ENCODE peak calls at places on chromosomes 1 and 21, in six cellular contexts. D, O, M, E, H and Y are unnamed samples.
A peak's percentile ranks its signal among the peaks of the same experiment; 100 is the strongest.

GRCh38 chr21:44820851-44821250 is 3.0 kb upstream of the SUMO3 start:
- DNase-seq in D (no peak), O (peak; percentile 28), M (peak; percentile 38), E (no peak), H (no peak), Y (no peak)

GRCh38 chr1:205568135-205568468 is 63.6 kb downstream of the CDK18 start:
- DNase-seq in D (no peak), O (no peak), M (no peak), E (no peak), H (no peak), Y (no peak)

GRCh38 chr1:219927956-219928790 is at the start of gene SLC30A10:
- DNase-seq in D (peak; percentile 19), O (peak; percentile 8), M (peak; percentile 1), E (no peak), H (no peak), Y (no peak)

GRCh38 chr1:150516050-150516591 is 569 bp downstream of the FALEC start:
- DNase-seq in D (no peak), O (peak; percentile 13), M (peak; percentile 22), E (no peak), H (no peak), Y (no peak)

GRCh38 chr1:22536506-22536905 is 26.8 kb upstream of the EPHA8 start:
- DNase-seq in D (no peak), O (peak; percentile 10), M (peak; percentile 70), E (no peak), H (no peak), Y (no peak)

GRCh38 chr1:94096797-94097549 is 24.0 kb downstream of the ABCA4 start:
- DNase-seq in D (no peak), O (no peak), M (peak; percentile 44), E (no peak), H (no peak), Y (peak; percentile 41)

GRCh38 chr1:34743775-34744174 is 11.1 kb upstream of the GJB5 start:
- DNase-seq in D (no peak), O (no peak), M (no peak), E (no peak), H (no peak), Y (no peak)

GRCh38 chr21:26422138-26422537 is 150.9 kb downstream of the CYYR1 start:
- DNase-seq in D (no peak), O (no peak), M (no peak), E (no peak), H (no peak), Y (no peak)

GRCh38 chr1:101079341-101079740 is 53.8 kb upstream of the DPH5 start:
- DNase-seq in D (no peak), O (no peak), M (no peak), E (no peak), H (no peak), Y (no peak)

GRCh38 chr1:14820320-14821085 is 222.0 kb downstream of the KAZN start:
- DNase-seq in D (no peak), O (no peak), M (no peak), E (peak; percentile 23), H (no peak), Y (no peak)

GRCh38 chr1:205387845-205388244 is 31.1 kb upstream of the KLHDC8A start:
- DNase-seq in D (no peak), O (no peak), M (no peak), E (no peak), H (no peak), Y (no peak)

GRCh38 chr1:93597697-93598096 is 83.9 kb downstream of the BCAR3 start:
- DNase-seq in D (peak; percentile 50), O (no peak), M (no peak), E (no peak), H (no peak), Y (peak; percentile 69)

GRCh38 chr1:17922833-17923232 is 167.7 kb downstream of the ACTL8 start:
- DNase-seq in D (no peak), O (peak; percentile 26), M (peak; percentile 45), E (peak; percentile 53), H (no peak), Y (no peak)

GRCh38 chr1:202107801-202108731 is 14.7 kb upstream of the GPR37L1 start:
- DNase-seq in D (peak; percentile 66), O (no peak), M (no peak), E (peak; percentile 84), H (no peak), Y (peak; percentile 61)

GRCh38 chr1:46183119-46183842 is 7.0 kb upstream of the P3R3URF start:
- DNase-seq in D (peak; percentile 73), O (peak; percentile 83), M (peak; percentile 96), E (peak; percentile 97), H (no peak), Y (peak; percentile 68)

GRCh38 chr1:3530086-3530930 is 75.8 kb downstream of the ARHGEF16 start:
- DNase-seq in D (no peak), O (no peak), M (no peak), E (peak; percentile 79), H (no peak), Y (no peak)